ENCODE peak calls at places on chromosomes 12 and 14, in five cellular contexts. W, Z, D, O and P are unnamed samples.

GRCh38 chr14:69716483-69717187 is 50.3 kb upstream of the SRSF5 start:
- DNase-seq in Z (no peak), D (no peak), W (peak; percentile 39), O (no peak), P (no peak)

GRCh38 chr14:51293926-51294290 is 53.9 kb downstream of the TMX1 start:
- DNase-seq in W (no peak), D (no peak), O (no peak), Z (no peak), P (no peak)

GRCh38 chr14:97456958-97457357 is 659.8 kb downstream of the VRK1 start:
- DNase-seq in W (no peak), D (no peak), O (no peak), Z (no peak), P (no peak)

GRCh38 chr12:54373619-54374554 is 9.6 kb upstream of the GPR84 start:
- DNase-seq in O (no peak), D (no peak), Z (no peak), W (no peak), P (no peak)

GRCh38 chr14:31829256-31829923 is 247.7 kb upstream of the ARHGAP5 start:
- DNase-seq in D (no peak), W (no peak), O (no peak), Z (no peak), P (no peak)

GRCh38 chr14:86065407-86065806 is 535.5 kb downstream of the FLRT2 start:
- DNase-seq in Z (no peak), O (no peak), W (no peak), D (no peak), P (no peak)

GRCh38 chr14:64763801-64764511 is 59.7 kb downstream of the PLEKHG3 start:
- DNase-seq in W (no peak), O (peak; percentile 42), D (no peak), Z (no peak), P (no peak)

GRCh38 chr12:6370994-6371754 is 4.2 kb downstream of the SCNN1A start:
- DNase-seq in W (no peak), O (no peak), Z (no peak), D (no peak), P (peak; percentile 36)

GRCh38 chr14:92850492-92850891 is 56.4 kb downstream of the GOLGA5 start:
- DNase-seq in D (no peak), Z (no peak), W (no peak), O (no peak), P (no peak)

GRCh38 chr12:53453953-53454640 is 2.2 kb downstream of the PCBP2 start:
- DNase-seq in W (no peak), Z (no peak), D (no peak), O (no peak), P (no peak)

GRCh38 chr12:100793182-100793581 is 1.4 kb upstream of the ANO4 start:
- DNase-seq in O (no peak), W (no peak), D (no peak), Z (no peak), P (no peak)

GRCh38 chr12:64521838-64522237 is 69.9 kb downstream of the TBK1 start:
- DNase-seq in Z (no peak), W (no peak), O (no peak), D (no peak), P (no peak)

GRCh38 chr12:97642906-97643305 is 180.3 kb downstream of the RMST start:
- DNase-seq in W (no peak), O (no peak), D (no peak), Z (no peak), P (no peak)

GRCh38 chr12:113831486-113831885 is 134.6 kb downstream of the RBM19 start:
- DNase-seq in O (no peak), D (no peak), Z (no peak), W (no peak), P (no peak)

GRCh38 chr12:105617141-105617540 is 286.6 kb downstream of the C12orf75 start:
- DNase-seq in O (no peak), Z (no peak), D (no peak), W (no peak), P (no peak)

GRCh38 chr12:75725505-75726120 is 214.2 kb upstream of the KRR1 start:
- DNase-seq in W (no peak), O (no peak), D (no peak), Z (no peak), P (no peak)

GRCh38 chr12:27343255-27344000 is 10.8 kb downstream of the BMAL2 start:
- DNase-seq in Z (no peak), D (no peak), W (no peak), O (no peak), P (no peak)

DNA sequence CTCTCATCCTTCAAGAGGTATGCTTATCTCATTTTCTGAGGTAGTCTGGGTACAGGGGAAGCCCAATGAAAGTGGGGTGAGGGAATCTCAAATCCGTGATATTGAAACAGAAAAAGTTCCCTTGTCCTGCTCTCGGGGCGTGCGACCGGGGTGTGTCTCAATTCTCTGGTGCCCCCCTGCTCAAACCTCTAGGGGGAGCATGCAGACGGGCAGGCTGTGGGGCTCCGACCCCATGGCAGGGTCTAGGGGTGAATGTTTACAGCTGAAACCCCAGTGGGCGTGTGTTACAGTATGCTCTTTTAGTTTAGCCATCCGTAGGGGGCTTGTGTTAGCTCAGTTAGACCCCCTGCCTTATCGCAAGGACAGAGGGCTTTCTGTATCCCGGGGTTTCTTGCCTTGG is 68.7 kb downstream of the PTPRQ start:
- DNase-seq in Z (no peak), O (no peak), W (no peak), D (no peak), P (no peak)
- TF ChIP-seq CTCF in Z (no peak), O (no peak), W (no peak), D (no peak), P (no peak)

GRCh38 chr12:78441737-78442453 is 422.7 kb upstream of the SYT1 start:
- DNase-seq in Z (no peak), O (no peak), D (no peak), W (no peak), P (no peak)
- TF ChIP-seq CTCF in Z (no peak), O (no peak), D (no peak), W (no peak), P (no peak)

DNA sequence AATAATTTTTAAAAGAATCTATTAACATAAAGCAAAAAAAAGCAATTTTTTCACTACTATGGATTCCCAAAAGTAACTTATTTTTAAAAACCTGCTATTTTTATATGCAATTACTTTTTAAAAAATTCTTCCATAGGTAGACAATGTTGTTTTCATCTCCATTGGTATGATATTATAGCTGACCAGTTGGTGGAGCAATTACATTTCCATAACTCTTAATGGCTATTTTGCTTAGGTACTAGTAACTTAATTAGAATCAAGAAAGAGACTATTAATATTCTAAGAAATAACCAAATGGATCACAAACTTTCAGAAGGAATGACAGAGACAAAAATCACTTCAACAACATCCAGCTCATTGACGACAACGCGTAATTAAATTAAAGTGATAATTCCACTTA is 64.7 kb upstream of the PTCSC3 start:
- DNase-seq in O (no peak), Z (no peak), D (no peak), W (no peak), P (no peak)
- TF ChIP-seq CTCF in O (no peak), Z (no peak), D (no peak), W (no peak), P (no peak)

DNA sequence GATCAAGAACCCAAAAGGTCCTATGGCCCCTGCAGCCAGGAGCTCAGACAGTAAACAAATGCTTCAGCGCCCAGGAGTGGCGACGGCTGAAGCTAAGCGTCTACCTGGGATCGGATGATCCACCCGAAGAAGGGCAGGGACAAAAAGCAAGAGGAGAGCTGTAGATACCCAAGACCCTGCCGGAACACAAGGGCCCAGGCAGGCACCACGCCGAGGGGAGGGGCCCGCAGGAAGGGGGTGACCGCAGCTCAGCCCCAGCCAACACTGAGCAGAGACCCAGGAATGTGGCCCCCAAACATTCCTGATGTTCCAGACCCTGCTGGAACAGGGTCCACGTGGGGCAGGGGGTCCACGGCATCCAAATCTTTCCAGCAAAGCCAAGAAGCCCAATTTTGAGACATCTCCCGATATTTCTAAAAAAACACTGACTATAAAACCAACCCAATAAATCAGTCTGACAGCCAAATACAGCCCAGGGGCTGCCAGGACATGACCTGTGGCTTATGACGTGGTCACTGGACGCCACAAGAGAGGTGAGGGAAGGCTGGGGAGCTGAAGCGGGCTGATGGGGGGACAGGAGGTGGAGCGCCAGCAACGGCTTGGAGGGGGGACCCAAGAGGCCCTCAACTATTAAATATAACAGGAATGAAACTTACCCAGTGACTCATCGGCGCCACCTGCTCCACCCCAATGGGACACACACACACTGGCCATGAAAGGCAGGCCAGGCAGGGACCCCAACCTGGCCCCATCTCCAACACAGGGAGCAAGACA is 58.9 kb downstream of the NCOR2 start:
- DNase-seq in O (peak; percentile 61), Z (no peak), D (no peak), W (peak; percentile 83), P (no peak)
- TF ChIP-seq CTCF in O (no peak), Z (no peak), D (no peak), W (peak; percentile 21), P (no peak)

DNA sequence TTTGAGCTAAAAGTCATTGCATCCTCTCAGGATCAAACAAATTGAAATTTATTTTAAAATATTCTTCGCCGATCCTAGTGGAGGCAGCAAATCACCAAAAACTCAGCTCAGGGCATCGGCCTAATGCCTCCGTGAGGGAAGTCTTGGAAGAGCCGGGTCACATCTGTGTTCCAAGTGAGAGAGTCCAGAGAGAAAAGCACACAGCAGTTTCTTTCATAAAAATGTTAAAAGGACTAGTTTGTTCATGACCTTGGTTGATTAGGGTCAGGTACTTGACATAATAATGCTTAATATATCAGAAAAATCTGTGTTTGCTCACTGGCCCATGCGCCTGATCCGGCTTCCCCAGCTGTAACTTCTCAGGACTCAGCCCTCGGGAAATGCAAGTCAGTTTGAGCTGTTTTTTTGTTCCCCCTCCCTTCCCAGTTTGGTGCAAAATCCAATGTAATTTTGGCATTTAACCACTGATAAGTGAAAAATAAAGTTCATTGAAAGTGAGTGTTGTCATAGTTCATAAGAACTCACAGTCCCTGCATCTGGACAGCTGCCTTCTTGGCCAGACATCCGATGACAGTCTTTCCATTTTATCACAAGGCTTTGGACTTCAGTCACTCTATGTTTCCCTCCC is 161.7 kb downstream of the CAND1 start:
- DNase-seq in W (no peak), D (peak; percentile 28), O (peak; percentile 70), Z (no peak), P (no peak)
- TF ChIP-seq CTCF in W (no peak), D (peak; percentile 31), O (no peak), Z (no peak), P (no peak)

GRCh38 chr12:89477633-89478279 is 46.8 kb downstream of the GALNT4 start:
- DNase-seq in O (no peak), W (no peak), Z (no peak), D (no peak), P (no peak)
- TF ChIP-seq CTCF in O (no peak), W (no peak), Z (no peak), D (no peak), P (no peak)

GRCh38 chr14:96309907-96310330 is 53.2 kb downstream of the ATG2B start:
- DNase-seq in D (no peak), Z (no peak), O (no peak), W (no peak), P (no peak)
- TF ChIP-seq CTCF in D (no peak), Z (no peak), O (no peak), W (peak; percentile 7), P (no peak)